ENCODE peak calls at places on chromosomes 7 and 10, in five cellular contexts. C is gastrocnemius medialis, V is stomach, U is pancreas, E is PC-3. H is an unnamed sample.

GRCh38 chr7:158407581-158408331 is 179.9 kb downstream of the PTPRN2 start:
- DNase-seq in C (no peak), V (no peak), U (no peak), E (peak; percentile 71), H (peak; percentile 29)

GRCh38 chr7:35695628-35695888 is 623 bp upstream of the HERPUD2 start:
- DNase-seq in C (no peak), V (no peak), U (no peak), E (peak; percentile 13), H (no peak)

GRCh38 chr10:132547421-132547861 is 9.9 kb downstream of the INPP5A start:
- DNase-seq in C (no peak), V (no peak), U (no peak), E (no peak), H (no peak)

GRCh38 chr7:5303885-5304505 is 21.3 kb downstream of the SLC29A4 start:
- DNase-seq in C (no peak), V (no peak), U (no peak), E (no peak), H (no peak)

GRCh38 chr10:64867501-64867962 is 1346.3 kb downstream of the REEP3 start:
- DNase-seq in C (no peak), V (no peak), U (no peak), E (no peak), H (no peak)

GRCh38 chr10:1374901-1375804 is 319.0 kb downstream of the WDR37 start:
- DNase-seq in C (no peak), V (no peak), U (no peak), E (no peak), H (no peak)

GRCh38 chr7:119452401-119452800 is 820.6 kb upstream of the KCND2 start:
- DNase-seq in C (no peak), V (no peak), U (no peak), E (peak; percentile 49), H (no peak)

GRCh38 chr10:107616463-107617131 is 452.1 kb upstream of the SORCS1 start:
- DNase-seq in C (no peak), V (no peak), U (no peak), E (no peak), H (no peak)

GRCh38 chr10:124943301-124944092 is 1.6 kb downstream of the ZRANB1 start:
- DNase-seq in C (no peak), V (no peak), U (no peak), E (peak; percentile 67), H (no peak)

GRCh38 chr10:131561897-131562296 is 250.4 kb upstream of the TCERG1L start:
- DNase-seq in C (no peak), V (no peak), U (no peak), E (no peak), H (no peak)

GRCh38 chr7:155974186-155974897 is 162.1 kb upstream of the SHH start:
- DNase-seq in C (no peak), V (peak; percentile 18), U (no peak), E (no peak), H (no peak)

GRCh38 chr10:22590115-22590514 is 124.3 kb downstream of the PIP4K2A start:
- DNase-seq in C (no peak), V (no peak), U (no peak), E (no peak), H (no peak)

GRCh38 chr10:76303682-76304316 is 872.4 kb downstream of the LRMDA start:
- DNase-seq in C (peak; percentile 52), V (peak; percentile 78), U (peak; percentile 37), E (peak; percentile 98), H (peak; percentile 72)

GRCh38 chr10:87562750-87563149 is 58.1 kb downstream of the MINPP1 start:
- DNase-seq in C (no peak), V (no peak), U (no peak), E (no peak), H (no peak)

GRCh38 chr7:139594911-139595476 is 71.5 kb downstream of the CLEC2L start:
- DNase-seq in C (no peak), V (no peak), U (no peak), E (no peak), H (no peak)

GRCh38 chr10:93542358-93542791 is 24.1 kb upstream of the FFAR4 start:
- DNase-seq in C (no peak), V (peak; percentile 45), U (peak; percentile 73), E (peak; percentile 32), H (no peak)

GRCh38 chr10:114308470-114309110 is 69.5 kb downstream of the VWA2 start:
- DNase-seq in C (no peak), V (no peak), U (no peak), E (no peak), H (no peak)

GRCh38 chr10:15898046-15898445 is 37.7 kb upstream of the MINDY3 start:
- DNase-seq in C (no peak), V (no peak), U (no peak), E (peak; percentile 46), H (no peak)

GRCh38 chr7:108453320-108453719 is 2.9 kb downstream of the NRCAM start:
- DNase-seq in C (no peak), V (no peak), U (no peak), E (no peak), H (no peak)

GRCh38 chr7:24401628-24402593 is 117.9 kb downstream of the NPY start:
- DNase-seq in C (no peak), V (no peak), U (no peak), E (peak; percentile 65), H (no peak)

GRCh38 chr10:58965855-58966254 is 210.6 kb upstream of the PHYHIPL start:
- DNase-seq in C (no peak), V (no peak), U (no peak), E (no peak), H (no peak)

GRCh38 chr10:34731885-34732701 is 83.0 kb downstream of the PARD3 start:
- DNase-seq in C (no peak), V (no peak), U (no peak), E (peak; percentile 100), H (no peak)

GRCh38 chr10:4111593-4111992 is 326.6 kb upstream of the KLF6 start:
- DNase-seq in C (no peak), V (no peak), U (no peak), E (peak; percentile 30), H (no peak)

GRCh38 chr10:124041684-124042445 is 51.5 kb downstream of the CHST15 start:
- DNase-seq in C (no peak), V (no peak), U (no peak), E (no peak), H (no peak)

GRCh38 chr10:25758041-25758457 is 176.0 kb upstream of the MYO3A start:
- DNase-seq in C (no peak), V (no peak), U (no peak), E (peak; percentile 16), H (no peak)

GRCh38 chr7:129266181-129266580 is 41.4 kb downstream of the AHCYL2 start:
- DNase-seq in C (no peak), V (no peak), U (no peak), E (peak; percentile 29), H (no peak)

GRCh38 chr10:128115356-128115755 is 10.9 kb downstream of the MKI67 start:
- DNase-seq in C (no peak), V (no peak), U (no peak), E (no peak), H (no peak)

GRCh38 chr10:79447911-79448731 is 2.7 kb upstream of the ZCCHC24 start:
- DNase-seq in C (no peak), V (no peak), U (no peak), E (no peak), H (no peak)

GRCh38 chr7:74455933-74456332 is 2.2 kb downstream of the GTF2IRD1 start:
- DNase-seq in C (peak; percentile 69), V (no peak), U (no peak), E (no peak), H (no peak)

GRCh38 chr7:154530136-154530535 is 472.8 kb downstream of the PAXIP1 start:
- DNase-seq in C (no peak), V (no peak), U (no peak), E (no peak), H (no peak)

GRCh38 chr10:86219271-86219670 is 147.3 kb downstream of the GRID1 start:
- DNase-seq in C (no peak), V (no peak), U (no peak), E (no peak), H (no peak)

GRCh38 chr10:62681211-62681940 is 123.1 kb upstream of the ADO start:
- DNase-seq in C (no peak), V (peak; percentile 29), U (peak; percentile 42), E (no peak), H (no peak)

GRCh38 chr10:21500578-21500910 is 24.9 kb downstream of the SKIDA1 start:
- DNase-seq in C (no peak), V (no peak), U (no peak), E (no peak), H (no peak)

GRCh38 chr7:1422512-1423265 is 36.6 kb downstream of the MICALL2 start:
- DNase-seq in C (no peak), V (peak; percentile 35), U (no peak), E (no peak), H (no peak)

DNA sequence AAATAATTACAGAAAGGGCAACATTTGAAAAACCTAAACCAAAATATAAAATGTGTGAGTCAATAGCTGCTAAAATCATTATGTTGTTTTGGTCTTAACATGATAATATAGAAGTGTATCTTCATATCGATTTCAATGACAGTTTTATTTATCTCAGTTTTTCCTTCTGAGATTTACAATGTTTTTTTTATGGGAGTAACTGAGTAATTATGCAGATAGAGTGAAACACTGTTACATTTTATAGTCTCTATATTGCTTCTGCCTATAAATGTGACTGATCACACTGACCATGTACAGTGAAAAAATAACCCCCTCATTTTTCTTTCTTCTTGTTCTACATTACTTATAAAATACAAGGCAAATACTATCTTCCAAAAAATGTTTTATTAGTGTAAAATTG is 81.6 kb downstream of the ETV1 start:
- DNase-seq in C (no peak), V (no peak), U (no peak), E (no peak), H (no peak)
- H3K4me1 ChIP-seq in C (no peaks in the 10 kb centered on the region), V (no peaks in the 10 kb centered on the region), U (no peaks in the 10 kb centered on the region), E (peaks cover 9% of the 10 kb centered on the region), H (no peaks in the 10 kb centered on the region)

GRCh38 chr10:73344267-73344666 is 14.4 kb downstream of the CFAP70 start:
- DNase-seq in C (no peak), V (no peak), U (no peak), E (no peak), H (no peak)
- H3K27me3 ChIP-seq in C (no peaks in the 10 kb centered on the region), V (no peaks in the 10 kb centered on the region), U (no peaks in the 10 kb centered on the region), E (no peaks in the 10 kb centered on the region), H (no peaks in the 10 kb centered on the region)

GRCh38 chr7:151541709-151542499 is 22.2 kb upstream of the RHEB start:
- DNase-seq in C (peak; percentile 41), V (no peak), U (no peak), E (no peak), H (no peak)
- TF ChIP-seq CTCF in C (no peak), V (no peak), U (no peak), E (no peak), H (no peak)

DNA sequence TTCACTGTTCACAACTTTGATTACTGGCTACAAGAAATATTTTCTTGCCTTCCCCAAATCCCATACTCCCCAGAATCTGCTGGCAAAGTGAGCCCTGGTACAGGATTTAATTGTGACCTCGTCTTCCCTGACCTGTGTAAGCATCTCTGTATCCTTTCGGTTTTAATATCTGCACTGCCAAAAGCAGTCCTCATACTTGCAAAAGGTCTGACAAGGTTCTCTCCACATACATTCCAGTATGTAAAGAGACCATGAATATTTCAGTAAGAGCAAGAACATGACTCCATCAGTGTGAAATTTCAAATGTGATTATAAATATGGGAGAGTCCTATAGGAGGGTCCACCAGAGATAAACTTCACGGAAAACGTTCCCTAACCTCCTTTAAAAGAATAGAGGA is 134.0 kb upstream of the TCF7L2 start:
- DNase-seq in C (no peak), V (no peak), U (no peak), E (no peak), H (no peak)
- H3K4me1 ChIP-seq in C (no peaks in the 10 kb centered on the region), V (peaks cover 25% of the 10 kb centered on the region), U (no peaks in the 10 kb centered on the region), E (peaks cover 34% of the 10 kb centered on the region), H (no peaks in the 10 kb centered on the region)

H was measured in tibial nerve.